ENCODE peak calls at places on chromosomes 7 and 10, in eight cellular contexts. A is cardiac fibroblast, T is dorsolateral prefrontal cortex, U is neural crest cell, R is ascending aorta, Y is A549, N is fibroblast of pulmonary artery, P is GM13976. K is an unnamed sample.

GRCh38 chr10:133058267-133059092 is 29.2 kb upstream of the ADGRA1 start:
- DNase-seq in P (no peak), Y (no peak), T (no peak), N (no peak), U (no peak), A (no peak), R (no peak), K (no peak)

GRCh38 chr10:103594326-103594725 is 100.8 kb downstream of the NEURL1 start:
- DNase-seq in P (no peak), U (no peak), R (no peak), T (no peak), Y (no peak), N (no peak), A (no peak), K (no peak)

GRCh38 chr7:65438593-65438992 is 64.9 kb downstream of the ZNF92 start:
- DNase-seq in U (no peak), N (peak), T (no peak), P (no peak), R (no peak), A (peak), Y (no peak), K (no peak)

GRCh38 chr10:132487241-132488135 is 50.1 kb upstream of the INPP5A start:
- DNase-seq in N (no peak), U (no peak), A (no peak), Y (no peak), T (no peak), R (no peak), P (no peak), K (no peak)

GRCh38 chr7:97078023-97078988 is 39.2 kb upstream of the SDHAF3 start:
- DNase-seq in N (no peak), A (no peak), Y (no peak), U (no peak), R (no peak), T (no peak), P (no peak), K (no peak)

GRCh38 chr10:26879744-26880143 is 19.0 kb upstream of the ABI1 start:
- DNase-seq in Y (peak), R (no peak), N (no peak), U (no peak), A (no peak), P (no peak), T (no peak), K (no peak)

GRCh38 chr7:99679032-99679399 is 780 bp downstream of the CYP3A5 start:
- DNase-seq in U (no peak), Y (peak), P (no peak), N (peak), A (peak), T (no peak), R (no peak), K (no peak)

GRCh38 chr10:70125918-70126590 is 6.6 kb downstream of the AIFM2 start:
- DNase-seq in T (no peak), N (no peak), A (no peak), P (no peak), U (no peak), R (no peak), Y (no peak), K (no peak)

GRCh38 chr10:53572799-53573198 is 800.2 kb upstream of the MBL2 start:
- DNase-seq in T (no peak), N (no peak), P (no peak), U (no peak), Y (no peak), R (no peak), A (no peak), K (no peak)

GRCh38 chr10:95430231-95430951 is 130.8 kb downstream of the SORBS1 start:
- DNase-seq in P (peak), Y (peak), U (peak), T (no peak), A (peak), N (peak), R (no peak), K (peak)

GRCh38 chr7:79495544-79496272 is 42.2 kb upstream of the MAGI2 start:
- DNase-seq in A (peak), N (peak), R (no peak), P (no peak), T (no peak), U (no peak), Y (no peak), K (no peak)

GRCh38 chr10:129780901-129781795 is 182.9 kb downstream of the EBF3 start:
- DNase-seq in R (no peak), N (no peak), U (no peak), T (no peak), Y (no peak), P (no peak), A (no peak), K (no peak)

GRCh38 chr7:101321491-101322401 is at the start of gene IFT22:
- DNase-seq in N (peak), U (peak), T (peak), A (peak), R (peak), P (peak), Y (peak), K (peak)

GRCh38 chr10:95214793-95215192 is 20.8 kb downstream of the ACSM6 start:
- DNase-seq in A (peak), Y (peak), R (no peak), P (no peak), U (no peak), N (peak), T (no peak), K (no peak)

GRCh38 chr7:30692882-30693281 is 10.6 kb upstream of the CRHR2 start:
- DNase-seq in A (no peak), T (no peak), R (no peak), P (no peak), U (no peak), Y (no peak), N (no peak), K (no peak)

GRCh38 chr7:42236266-42237161 is 495 bp downstream of the GLI3 start:
- DNase-seq in N (peak), R (no peak), U (peak), T (no peak), Y (peak), A (peak), P (peak), K (no peak)

GRCh38 chr10:50512743-50513416 is 110.9 kb downstream of the SGMS1 start:
- DNase-seq in Y (no peak), P (no peak), A (no peak), T (no peak), R (no peak), U (no peak), N (no peak), K (no peak)

GRCh38 chr7:142870575-142871259 is 14.8 kb downstream of the TRPV6 start:
- DNase-seq in R (no peak), T (no peak), U (no peak), N (no peak), P (no peak), Y (no peak), A (no peak), K (no peak)

GRCh38 chr7:99794585-99795502 is 10.9 kb upstream of the CYP3A4 start:
- DNase-seq in T (no peak), N (peak), R (no peak), P (no peak), Y (peak), U (no peak), A (peak), K (no peak)

GRCh38 chr10:119209050-119209735 is 1.8 kb downstream of the GRK5 start:
- DNase-seq in T (peak), U (peak), Y (peak), R (no peak), N (peak), A (peak), P (no peak), K (peak)

GRCh38 chr10:23530079-23530478 is 91.2 kb downstream of the OTUD1 start:
- DNase-seq in Y (no peak), R (no peak), P (no peak), N (peak), U (no peak), A (peak), T (no peak), K (no peak)

GRCh38 chr10:86400705-86401587 is 34.4 kb upstream of the GRID1 start:
- DNase-seq in P (peak), T (peak), A (peak), R (no peak), Y (peak), N (peak), U (peak), K (peak)

GRCh38 chr10:38157270-38157685 is 63.1 kb downstream of the ZNF37A start:
- DNase-seq in U (no peak), Y (no peak), T (no peak), A (no peak), P (no peak), N (no peak), R (no peak), K (no peak)

GRCh38 chr7:155470686-155471638 is 13.0 kb downstream of the EN2 start:
- DNase-seq in T (no peak), U (no peak), P (no peak), A (peak), N (no peak), Y (no peak), R (no peak), K (no peak)

GRCh38 chr10:22874189-22874854 is 53.5 kb upstream of the ARMC3 start:
- DNase-seq in T (peak), P (no peak), Y (no peak), A (no peak), N (no peak), U (no peak), R (no peak), K (no peak)

GRCh38 chr10:89337493-89337892 is 9.7 kb downstream of the IFIT3 start:
- DNase-seq in N (peak), P (no peak), Y (peak), A (peak), R (no peak), U (no peak), T (no peak), K (no peak)

GRCh38 chr7:66150471-66150870 is 35.8 kb downstream of the CRCP start:
- DNase-seq in T (no peak), Y (no peak), P (no peak), N (peak), U (no peak), R (no peak), A (peak), K (no peak)

GRCh38 chr10:69498711-69499471 is 47.6 kb downstream of the TSPAN15 start:
- DNase-seq in P (no peak), N (no peak), A (no peak), Y (no peak), R (peak), T (no peak), U (no peak), K (no peak)

GRCh38 chr7:87876759-87877234 is 504 bp downstream of the DBF4 start:
- DNase-seq in R (no peak), A (peak), U (peak), T (peak), P (peak), N (peak), Y (peak), K (peak)

DNA sequence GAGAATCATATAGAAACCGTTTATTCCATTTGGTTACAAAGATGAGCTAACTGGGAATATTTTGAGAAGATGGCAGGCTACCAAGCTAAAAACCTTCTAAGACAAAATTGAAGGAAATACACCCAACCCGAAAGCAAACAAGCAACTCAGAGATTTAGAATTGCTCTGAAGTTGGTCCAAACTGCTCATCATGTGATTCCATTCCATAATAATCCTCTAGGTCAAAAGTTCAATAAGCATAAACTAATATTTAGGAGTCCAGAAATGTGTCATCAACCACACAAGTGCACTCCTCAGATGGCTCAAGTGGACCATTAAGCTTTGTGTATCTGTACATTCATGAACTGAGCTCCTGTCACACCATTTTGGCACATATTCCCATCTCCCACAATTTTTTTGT is 28.7 kb downstream of the DGKI start:
- DNase-seq in Y (no peak), A (peak), N (no peak), P (no peak), T (no peak), U (no peak), R (no peak), K (no peak)
- TF ChIP-seq CTCF in Y (no peak), A (no peak), N (no peak), P (no peak), T (no peak), U (no peak), R (no peak), K (no peak)

GRCh38 chr10:72329290-72330058 is 25.2 kb downstream of the DNAJB12 start:
- DNase-seq in R (no peak), A (no peak), U (no peak), N (no peak), Y (no peak), P (no peak), T (no peak), K (no peak)
- TF ChIP-seq CTCF in R (no peak), A (no peak), U (no peak), N (no peak), Y (no peak), P (no peak), T (no peak), K (no peak)

GRCh38 chr7:45070254-45070642 is 18.5 kb downstream of the NACAD start:
- DNase-seq in N (no peak), T (no peak), U (no peak), A (no peak), Y (no peak), R (no peak), P (no peak), K (no peak)

GRCh38 chr7:45071528-45071927 is 17.2 kb downstream of the NACAD start:
- DNase-seq in A (no peak), Y (no peak), T (no peak), R (no peak), N (no peak), P (no peak), U (no peak), K (no peak)

GRCh38 chr7:45068236-45069023 is 20.3 kb downstream of the NACAD start:
- DNase-seq in A (no peak), R (no peak), Y (no peak), P (no peak), T (no peak), U (no peak), N (no peak), K (no peak)

GRCh38 chr7:45067582-45067981 is 21.2 kb downstream of the NACAD start:
- DNase-seq in U (no peak), Y (no peak), A (no peak), R (no peak), N (no peak), P (no peak), T (no peak), K (no peak)

DNA sequence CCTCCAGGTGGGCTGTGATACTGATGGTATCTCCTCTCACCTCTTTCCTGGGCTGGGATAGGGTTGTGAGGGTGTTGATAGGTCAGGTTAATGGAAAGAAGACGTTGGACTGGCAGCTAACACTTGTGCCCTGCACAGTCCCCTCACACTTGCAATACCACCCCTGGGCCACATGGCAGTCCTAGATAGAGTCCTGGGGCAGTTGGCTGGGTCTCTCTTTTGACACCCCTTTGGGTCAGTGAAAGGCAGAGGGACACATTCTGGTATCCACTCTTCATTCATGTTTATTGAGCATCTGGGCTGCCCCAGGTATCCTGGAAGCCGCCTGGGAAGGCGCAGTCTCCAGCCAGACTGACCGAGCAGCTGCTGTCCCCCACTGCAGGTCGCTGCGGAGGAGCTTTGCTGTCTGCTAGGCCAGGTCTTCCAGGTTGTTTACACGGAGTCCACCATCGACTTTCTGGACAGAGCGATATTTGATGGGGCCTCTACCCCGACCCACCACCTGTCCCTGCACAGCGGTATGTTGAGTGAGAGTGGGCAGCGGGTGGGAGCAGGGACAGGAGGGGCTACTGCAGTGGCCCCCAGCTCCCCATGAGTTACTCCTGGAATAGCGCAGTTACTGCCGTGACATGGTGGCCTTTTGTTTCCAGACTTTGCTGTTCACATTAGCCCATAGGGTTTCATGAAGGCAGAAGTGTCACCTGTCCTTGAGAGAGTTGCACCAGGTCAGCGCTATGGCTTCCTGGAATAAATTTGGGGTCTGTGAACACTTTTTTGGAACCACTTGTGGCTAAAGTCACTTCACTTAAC is 19.1 kb downstream of the NACAD start:
- DNase-seq in P (peak), T (no peak), Y (no peak), N (no peak), U (no peak), R (no peak), A (no peak), K (no peak)
- TF ChIP-seq CTCF in P (no peak), T (no peak), Y (no peak), N (no peak), U (peak), R (no peak), A (no peak), K (no peak)

DNA sequence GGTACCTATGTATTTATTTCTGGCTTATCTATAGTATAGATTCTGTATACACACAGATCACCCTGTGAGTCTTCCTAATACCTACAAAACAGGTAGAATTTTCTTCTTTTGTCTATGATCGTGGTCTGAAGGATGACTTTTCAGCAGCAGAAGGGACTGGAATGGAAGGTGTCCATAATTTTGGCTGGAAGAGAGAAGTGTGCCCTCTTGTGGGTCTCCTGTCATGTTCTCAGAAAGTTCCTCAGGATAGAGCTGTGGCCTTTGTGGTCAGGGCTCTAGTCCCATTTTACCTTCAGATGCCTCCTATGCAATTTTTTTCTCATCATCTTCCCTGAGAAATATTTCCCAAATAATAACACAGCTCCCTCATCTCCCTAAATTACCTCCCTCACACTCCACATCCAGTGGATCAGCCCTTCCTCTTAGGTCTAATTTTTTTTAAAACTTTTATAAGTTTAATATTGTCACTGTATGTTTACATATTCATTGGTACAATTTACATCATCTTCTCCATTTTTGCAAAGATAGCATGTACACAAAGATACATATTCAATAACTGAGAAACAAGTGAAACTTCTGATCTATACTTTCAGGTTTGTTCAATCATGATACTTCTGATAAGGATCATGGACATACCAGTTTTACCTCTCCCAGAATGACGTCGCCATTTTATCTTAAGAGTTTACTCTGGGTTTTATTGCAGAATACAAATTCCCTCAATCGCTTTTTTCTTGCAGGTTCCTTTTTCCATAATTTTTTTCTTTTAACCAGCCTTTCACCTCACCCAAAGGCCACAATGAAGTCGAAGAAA is 112.7 kb downstream of the REEP3 start:
- DNase-seq in N (peak), T (no peak), Y (peak), P (no peak), R (no peak), U (no peak), A (peak), K (no peak)
- TF ChIP-seq CTCF in N (peak), T (peak), Y (peak), P (peak), R (peak), U (peak), A (peak), K (no peak)

GRCh38 chr10:101710064-101710695 is 15.2 kb upstream of the FBXW4 start:
- DNase-seq in T (no peak), R (no peak), Y (no peak), P (no peak), A (no peak), N (no peak), U (no peak), K (no peak)
- TF ChIP-seq CTCF in T (no peak), R (peak), Y (no peak), P (no peak), A (peak), N (peak), U (no peak), K (no peak)

GRCh38 chr7:110534241-110534931 is 556.5 kb upstream of the LRRN3 start:
- DNase-seq in R (no peak), U (no peak), T (no peak), A (peak), P (no peak), N (peak), Y (peak), K (no peak)
- TF ChIP-seq CTCF in R (no peak), U (no peak), T (no peak), A (no peak), P (no peak), N (no peak), Y (no peak), K (no peak)

DNA sequence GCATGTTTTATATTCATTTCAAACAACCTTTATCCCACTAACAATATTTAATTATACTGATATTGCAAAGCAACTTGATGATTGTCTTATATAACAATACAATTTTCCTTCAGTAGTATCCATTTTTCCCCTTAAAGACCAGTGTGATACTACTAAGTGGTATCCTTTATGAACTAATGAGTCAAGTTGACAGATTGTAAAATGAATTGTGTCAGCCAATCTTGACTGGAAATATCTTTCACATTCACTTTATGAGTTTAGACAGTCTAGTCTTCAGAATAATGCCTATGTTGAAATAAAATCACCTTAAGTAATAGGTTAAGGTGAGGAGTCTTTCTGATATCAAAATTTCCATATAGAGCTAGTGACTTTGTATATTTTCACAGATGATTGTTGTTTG is 950.0 kb upstream of the CELF2 start:
- DNase-seq in N (no peak), U (no peak), R (no peak), Y (no peak), P (no peak), T (no peak), A (no peak), K (no peak)
- TF ChIP-seq CTCF in N (no peak), U (no peak), R (no peak), Y (no peak), P (no peak), T (no peak), A (no peak), K (no peak)

GRCh38 chr7:129054438-129055293 is at the start of gene TNPO3:
- DNase-seq in T (peak), U (peak), A (peak), R (peak), Y (peak), N (peak), P (peak), K (peak)
- TF ChIP-seq CTCF in T (peak), U (peak), A (no peak), R (no peak), Y (no peak), N (no peak), P (no peak), K (no peak)

K was measured in activated B cell treated with CpG ODN at 0.5 μM for 24 hours.